ENCODE peak calls at places on chromosome 21, in six cellular contexts. One of them, this sample, is unnamed.

GRCh38 chr21:45416619-45417018 is 11.7 kb downstream of the COL18A1 start:
- DNase-seq in stimulated activated CD8-positive, alpha-beta memory T cell treated with anti-CD3 and anti-CD28 coated beads, Interleukin-7, amount 100 ng/mL, for 24 hours: no peak
- DNase-seq in myocyte: no peak
- DNase-seq in adrenal gland: no peak
- DNase-seq in bronchial epithelial cell: no peak
- DNase-seq in glutamatergic neuron: peak; percentile 13
- DNase-seq in this sample: no peak

GRCh38 chr21:28601708-28602107 is 391.0 kb downstream of the LTN1 start:
- DNase-seq in stimulated activated CD8-positive, alpha-beta memory T cell treated with anti-CD3 and anti-CD28 coated beads, Interleukin-7, amount 100 ng/mL, for 24 hours: no peak
- DNase-seq in myocyte: peak; percentile 29
- DNase-seq in adrenal gland: no peak
- DNase-seq in bronchial epithelial cell: peak; percentile 13
- DNase-seq in glutamatergic neuron: no peak
- DNase-seq in this sample: no peak

GRCh38 chr21:17780539-17780938 is 38.6 kb downstream of the C21orf91 start:
- DNase-seq in stimulated activated CD8-positive, alpha-beta memory T cell treated with anti-CD3 and anti-CD28 coated beads, Interleukin-7, amount 100 ng/mL, for 24 hours: no peak
- DNase-seq in myocyte: no peak
- DNase-seq in adrenal gland: no peak
- DNase-seq in bronchial epithelial cell: peak; percentile 67
- DNase-seq in glutamatergic neuron: no peak
- DNase-seq in this sample: no peak

GRCh38 chr21:35257413-35257812 is 208.3 kb upstream of the RUNX1 start:
- DNase-seq in stimulated activated CD8-positive, alpha-beta memory T cell treated with anti-CD3 and anti-CD28 coated beads, Interleukin-7, amount 100 ng/mL, for 24 hours: no peak
- DNase-seq in myocyte: peak; percentile 94
- DNase-seq in adrenal gland: peak; percentile 85
- DNase-seq in bronchial epithelial cell: peak; percentile 96
- DNase-seq in glutamatergic neuron: no peak
- DNase-seq in this sample: peak; percentile 11

GRCh38 chr21:44927587-44928461 is 7.1 kb upstream of the ITGB2 start:
- DNase-seq in stimulated activated CD8-positive, alpha-beta memory T cell treated with anti-CD3 and anti-CD28 coated beads, Interleukin-7, amount 100 ng/mL, for 24 hours: peak; percentile 79
- DNase-seq in myocyte: peak; percentile 82
- DNase-seq in adrenal gland: no peak
- DNase-seq in bronchial epithelial cell: peak; percentile 73
- DNase-seq in glutamatergic neuron: no peak
- DNase-seq in this sample: peak; percentile 80

GRCh38 chr21:46066843-46067331 is 31.0 kb upstream of the COL6A2 start:
- DNase-seq in stimulated activated CD8-positive, alpha-beta memory T cell treated with anti-CD3 and anti-CD28 coated beads, Interleukin-7, amount 100 ng/mL, for 24 hours: no peak
- DNase-seq in myocyte: peak; percentile 40
- DNase-seq in adrenal gland: no peak
- DNase-seq in bronchial epithelial cell: no peak
- DNase-seq in glutamatergic neuron: no peak
- DNase-seq in this sample: peak; percentile 76

GRCh38 chr21:37631319-37632117 is 264.9 kb downstream of the DYRK1A start:
- DNase-seq in stimulated activated CD8-positive, alpha-beta memory T cell treated with anti-CD3 and anti-CD28 coated beads, Interleukin-7, amount 100 ng/mL, for 24 hours: no peak
- DNase-seq in myocyte: peak; percentile 37
- DNase-seq in adrenal gland: no peak
- DNase-seq in bronchial epithelial cell: peak; percentile 93
- DNase-seq in glutamatergic neuron: no peak
- DNase-seq in this sample: no peak

GRCh38 chr21:40622531-40622930 is 224.4 kb downstream of the DSCAM start:
- DNase-seq in stimulated activated CD8-positive, alpha-beta memory T cell treated with anti-CD3 and anti-CD28 coated beads, Interleukin-7, amount 100 ng/mL, for 24 hours: no peak
- DNase-seq in myocyte: no peak
- DNase-seq in adrenal gland: no peak
- DNase-seq in bronchial epithelial cell: no peak
- DNase-seq in glutamatergic neuron: no peak
- DNase-seq in this sample: peak; percentile 32

GRCh38 chr21:44940116-44940631 is 345 bp downstream of the SLX9 start:
- DNase-seq in stimulated activated CD8-positive, alpha-beta memory T cell treated with anti-CD3 and anti-CD28 coated beads, Interleukin-7, amount 100 ng/mL, for 24 hours: no peak
- DNase-seq in myocyte: no peak
- DNase-seq in adrenal gland: no peak
- DNase-seq in bronchial epithelial cell: no peak
- DNase-seq in glutamatergic neuron: peak; percentile 53
- DNase-seq in this sample: peak; percentile 52

GRCh38 chr21:36691539-36692124 is 7.3 kb upstream of the SIM2 start:
- DNase-seq in stimulated activated CD8-positive, alpha-beta memory T cell treated with anti-CD3 and anti-CD28 coated beads, Interleukin-7, amount 100 ng/mL, for 24 hours: no peak
- DNase-seq in myocyte: no peak
- DNase-seq in adrenal gland: no peak
- DNase-seq in bronchial epithelial cell: no peak
- DNase-seq in glutamatergic neuron: no peak
- DNase-seq in this sample: peak; percentile 61

GRCh38 chr21:35678393-35678792 is 381.9 kb downstream of the SETD4 start:
- DNase-seq in stimulated activated CD8-positive, alpha-beta memory T cell treated with anti-CD3 and anti-CD28 coated beads, Interleukin-7, amount 100 ng/mL, for 24 hours: no peak
- DNase-seq in myocyte: no peak
- DNase-seq in adrenal gland: no peak
- DNase-seq in bronchial epithelial cell: no peak
- DNase-seq in glutamatergic neuron: no peak
- DNase-seq in this sample: no peak

GRCh38 chr21:43578677-43579313 is 80.5 kb downstream of the HSF2BP start:
- DNase-seq in stimulated activated CD8-positive, alpha-beta memory T cell treated with anti-CD3 and anti-CD28 coated beads, Interleukin-7, amount 100 ng/mL, for 24 hours: no peak
- DNase-seq in myocyte: no peak
- DNase-seq in adrenal gland: no peak
- DNase-seq in bronchial epithelial cell: no peak
- DNase-seq in glutamatergic neuron: no peak
- DNase-seq in this sample: no peak

GRCh38 chr21:25509862-25510261 is 97.4 kb downstream of the MRPL39 start:
- DNase-seq in stimulated activated CD8-positive, alpha-beta memory T cell treated with anti-CD3 and anti-CD28 coated beads, Interleukin-7, amount 100 ng/mL, for 24 hours: no peak
- DNase-seq in myocyte: no peak
- DNase-seq in adrenal gland: no peak
- DNase-seq in bronchial epithelial cell: no peak
- DNase-seq in glutamatergic neuron: no peak
- DNase-seq in this sample: no peak

This sample was measured in left kidney.